ENCODE peak calls at places on chromosomes 11 and 22, in eight cellular contexts. One of them, this sample, is unnamed.

GRCh38 chr11:60263434-60263833 is 17.0 kb upstream of the MS4A4A start:
- DNase-seq in GM06990: no peak
- DNase-seq in vagina: no peak
- DNase-seq in HL-60: no peak
- DNase-seq in astrocyte of the cerebellum: no peak
- DNase-seq in esophagus squamous epithelium: no peak
- DNase-seq in endodermal cell: no peak
- DNase-seq in HCT116: no peak
- DNase-seq in this sample: no peak

GRCh38 chr11:36750349-36750748 is 152.3 kb upstream of the RAG2 start:
- DNase-seq in HCT116: no peak
- DNase-seq in vagina: no peak
- DNase-seq in esophagus squamous epithelium: no peak
- DNase-seq in astrocyte of the cerebellum: no peak
- DNase-seq in HL-60: no peak
- DNase-seq in endodermal cell: no peak
- DNase-seq in GM06990: no peak
- DNase-seq in this sample: peak; percentile 6

GRCh38 chr11:6357222-6357621 is 33.1 kb upstream of the SMPD1 start:
- DNase-seq in HCT116: peak; percentile 22
- DNase-seq in esophagus squamous epithelium: no peak
- DNase-seq in HL-60: no peak
- DNase-seq in vagina: no peak
- DNase-seq in GM06990: no peak
- DNase-seq in astrocyte of the cerebellum: peak; percentile 56
- DNase-seq in endodermal cell: no peak
- DNase-seq in this sample: peak; percentile 96

GRCh38 chr22:23826510-23827350 is 12.1 kb downstream of the DERL3 start:
- DNase-seq in HL-60: no peak
- DNase-seq in vagina: no peak
- DNase-seq in astrocyte of the cerebellum: no peak
- DNase-seq in esophagus squamous epithelium: no peak
- DNase-seq in endodermal cell: no peak
- DNase-seq in HCT116: no peak
- DNase-seq in GM06990: no peak
- DNase-seq in this sample: peak; percentile 87

GRCh38 chr11:3107608-3108182 is 50.5 kb upstream of the CARS1 start:
- DNase-seq in astrocyte of the cerebellum: no peak
- DNase-seq in GM06990: no peak
- DNase-seq in HL-60: no peak
- DNase-seq in HCT116: no peak
- DNase-seq in esophagus squamous epithelium: no peak
- DNase-seq in endodermal cell: peak; percentile 43
- DNase-seq in vagina: no peak
- DNase-seq in this sample: no peak

GRCh38 chr22:38696606-38697005 is 4.1 kb downstream of the JOSD1 start:
- DNase-seq in astrocyte of the cerebellum: peak; percentile 57
- DNase-seq in HCT116: peak; percentile 68
- DNase-seq in vagina: no peak
- DNase-seq in endodermal cell: no peak
- DNase-seq in HL-60: peak; percentile 78
- DNase-seq in GM06990: no peak
- DNase-seq in esophagus squamous epithelium: no peak
- DNase-seq in this sample: peak; percentile 92

GRCh38 chr22:30833328-30833727 is 135.2 kb downstream of the MORC2 start:
- DNase-seq in HL-60: no peak
- DNase-seq in HCT116: no peak
- DNase-seq in esophagus squamous epithelium: no peak
- DNase-seq in astrocyte of the cerebellum: no peak
- DNase-seq in endodermal cell: no peak
- DNase-seq in GM06990: no peak
- DNase-seq in vagina: no peak
- DNase-seq in this sample: no peak

GRCh38 chr11:57680552-57680874 is 12.6 kb downstream of the ZDHHC5 start:
- DNase-seq in astrocyte of the cerebellum: no peak
- DNase-seq in vagina: no peak
- DNase-seq in endodermal cell: no peak
- DNase-seq in GM06990: no peak
- DNase-seq in HCT116: no peak
- DNase-seq in HL-60: no peak
- DNase-seq in esophagus squamous epithelium: no peak
- DNase-seq in this sample: peak; percentile 35

GRCh38 chr22:42256930-42257329 is 13.5 kb downstream of the TCF20 start:
- DNase-seq in vagina: no peak
- DNase-seq in esophagus squamous epithelium: no peak
- DNase-seq in astrocyte of the cerebellum: no peak
- DNase-seq in GM06990: no peak
- DNase-seq in HL-60: no peak
- DNase-seq in HCT116: no peak
- DNase-seq in endodermal cell: no peak
- DNase-seq in this sample: no peak

GRCh38 chr22:20264614-20265452 is 3.3 kb downstream of the RTN4R start:
- DNase-seq in vagina: no peak
- DNase-seq in GM06990: no peak
- DNase-seq in esophagus squamous epithelium: no peak
- DNase-seq in HCT116: no peak
- DNase-seq in astrocyte of the cerebellum: no peak
- DNase-seq in endodermal cell: no peak
- DNase-seq in HL-60: no peak
- DNase-seq in this sample: no peak

GRCh38 chr11:109522116-109522755 is 100.2 kb downstream of the C11orf87 start:
- DNase-seq in HL-60: no peak
- DNase-seq in endodermal cell: no peak
- DNase-seq in HCT116: no peak
- DNase-seq in vagina: no peak
- DNase-seq in GM06990: no peak
- DNase-seq in esophagus squamous epithelium: no peak
- DNase-seq in astrocyte of the cerebellum: no peak
- DNase-seq in this sample: no peak

GRCh38 chr11:97756571-97757335 is 1264.0 kb upstream of the CNTN5 start:
- DNase-seq in HL-60: no peak
- DNase-seq in vagina: no peak
- DNase-seq in astrocyte of the cerebellum: no peak
- DNase-seq in GM06990: no peak
- DNase-seq in HCT116: no peak
- DNase-seq in endodermal cell: no peak
- DNase-seq in esophagus squamous epithelium: no peak
- DNase-seq in this sample: no peak

GRCh38 chr11:24859801-24860300 is 363.0 kb downstream of the LUZP2 start:
- DNase-seq in esophagus squamous epithelium: no peak
- DNase-seq in GM06990: no peak
- DNase-seq in endodermal cell: no peak
- DNase-seq in vagina: no peak
- DNase-seq in HCT116: no peak
- DNase-seq in astrocyte of the cerebellum: no peak
- DNase-seq in HL-60: no peak
- DNase-seq in this sample: no peak

GRCh38 chr11:35087648-35088047 is 51.3 kb upstream of the CD44 start:
- DNase-seq in GM06990: no peak
- DNase-seq in HL-60: no peak
- DNase-seq in astrocyte of the cerebellum: no peak
- DNase-seq in HCT116: no peak
- DNase-seq in vagina: peak; percentile 9
- DNase-seq in endodermal cell: no peak
- DNase-seq in esophagus squamous epithelium: no peak
- DNase-seq in this sample: no peak

GRCh38 chr11:71252434-71252781 is at the start of gene SHANK2:
- DNase-seq in HL-60: no peak
- DNase-seq in astrocyte of the cerebellum: no peak
- DNase-seq in esophagus squamous epithelium: no peak
- DNase-seq in GM06990: no peak
- DNase-seq in vagina: no peak
- DNase-seq in endodermal cell: no peak
- DNase-seq in HCT116: no peak
- DNase-seq in this sample: no peak
- H3K4me3 ChIP-seq in HL-60: no peak within 1 kb of the TSS
- H3K4me3 ChIP-seq in astrocyte of the cerebellum: peak within 1 kb of the TSS; percentile 51
- H3K4me3 ChIP-seq in esophagus squamous epithelium: peak within 1 kb of the TSS; percentile 37
- H3K4me3 ChIP-seq in GM06990: no peak within 1 kb of the TSS
- H3K4me3 ChIP-seq in vagina: peak within 1 kb of the TSS; percentile 43
- H3K4me3 ChIP-seq in endodermal cell: peak within 1 kb of the TSS; percentile 81
- H3K4me3 ChIP-seq in HCT116: peak within 1 kb of the TSS; percentile 81
- H3K4me3 ChIP-seq in this sample: peak within 1 kb of the TSS; percentile 59

DNA sequence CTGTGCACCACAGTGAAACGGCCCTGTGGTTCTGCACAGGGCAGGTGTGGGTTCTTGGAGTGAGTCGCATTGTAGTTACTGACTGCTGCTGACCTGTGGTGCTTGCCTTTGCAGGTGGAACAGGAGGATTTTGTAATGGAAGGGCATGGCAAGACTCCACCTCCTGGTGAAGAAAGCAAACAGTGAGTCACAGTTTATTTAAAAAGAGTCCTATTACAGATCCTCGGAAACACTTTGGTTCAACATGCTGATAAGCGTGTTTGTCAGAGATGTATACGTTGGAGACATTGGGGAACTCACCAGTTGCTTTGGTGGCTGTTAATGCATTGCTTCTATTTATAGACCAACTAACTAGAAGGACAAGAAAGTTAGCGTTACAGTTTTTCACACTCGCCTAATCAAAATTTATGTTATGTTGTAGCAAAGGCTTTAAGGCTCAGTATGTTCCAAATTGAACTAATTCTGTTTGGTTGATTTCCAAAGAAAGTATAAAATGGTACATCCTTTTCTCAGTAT is 21.7 kb upstream of the TNRC6B start:
- DNase-seq in GM06990: no peak
- DNase-seq in endodermal cell: peak; percentile 68
- DNase-seq in vagina: no peak
- DNase-seq in astrocyte of the cerebellum: no peak
- DNase-seq in HCT116: peak; percentile 51
- DNase-seq in esophagus squamous epithelium: no peak
- DNase-seq in HL-60: peak; percentile 66
- DNase-seq in this sample: peak; percentile 37
- TF ChIP-seq CTCF in GM06990: no peak
- TF ChIP-seq CTCF in endodermal cell: peak; percentile 49
- TF ChIP-seq CTCF in vagina: no peak
- TF ChIP-seq CTCF in astrocyte of the cerebellum: peak; percentile 34
- TF ChIP-seq CTCF in HCT116: no peak
- TF ChIP-seq CTCF in esophagus squamous epithelium: peak; percentile 44
- TF ChIP-seq CTCF in HL-60: peak; percentile 6
- TF ChIP-seq CTCF in this sample: peak; percentile 22

GRCh38 chr22:26168934-26169311 is 339 bp upstream of the SEZ6L start:
- DNase-seq in endodermal cell: no peak
- DNase-seq in vagina: no peak
- DNase-seq in HCT116: no peak
- DNase-seq in astrocyte of the cerebellum: no peak
- DNase-seq in HL-60: no peak
- DNase-seq in GM06990: no peak
- DNase-seq in esophagus squamous epithelium: no peak
- DNase-seq in this sample: no peak
- H3K4me3 ChIP-seq in endodermal cell: peak overlapping the region; percentile 73
- H3K4me3 ChIP-seq in vagina: peak overlapping the region; percentile 25
- H3K4me3 ChIP-seq in HCT116: no peak overlapping the region
- H3K4me3 ChIP-seq in astrocyte of the cerebellum: no peak overlapping the region
- H3K4me3 ChIP-seq in HL-60: no peak overlapping the region
- H3K4me3 ChIP-seq in GM06990: no peak overlapping the region
- H3K4me3 ChIP-seq in esophagus squamous epithelium: peak overlapping the region; percentile 8
- H3K4me3 ChIP-seq in this sample: no peak overlapping the region

DNA sequence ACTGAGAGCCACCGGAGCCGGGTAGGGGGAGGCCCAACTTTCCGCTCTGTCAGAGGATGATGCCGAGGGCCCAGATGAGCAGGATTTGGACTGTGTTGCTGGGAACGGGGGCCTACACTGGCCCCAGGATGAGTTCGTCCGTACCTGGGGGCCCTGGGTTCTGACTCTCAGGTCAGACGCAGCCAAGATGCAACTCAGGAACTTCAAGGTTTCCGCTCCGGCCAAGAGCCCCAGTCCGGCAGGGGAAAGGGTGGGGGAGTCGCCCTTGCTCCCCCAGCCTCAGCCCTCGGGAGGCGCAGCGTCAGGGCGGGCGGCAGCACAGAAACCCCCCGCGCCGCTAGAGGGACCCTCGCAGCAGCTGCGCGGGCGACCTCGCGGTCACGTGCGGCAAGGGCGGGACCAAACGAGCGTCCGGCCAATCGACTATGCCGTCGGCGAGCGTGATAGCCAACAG is 241 bp upstream of the ARL2 start:
- DNase-seq in GM06990: peak; percentile 95
- DNase-seq in vagina: no peak
- DNase-seq in HCT116: peak; percentile 80
- DNase-seq in HL-60: no peak
- DNase-seq in esophagus squamous epithelium: peak; percentile 43
- DNase-seq in astrocyte of the cerebellum: peak; percentile 74
- DNase-seq in endodermal cell: peak; percentile 97
- DNase-seq in this sample: peak; percentile 83
- TF ChIP-seq CTCF in GM06990: peak; percentile 56
- TF ChIP-seq CTCF in vagina: peak; percentile 85
- TF ChIP-seq CTCF in HCT116: peak; percentile 87
- TF ChIP-seq CTCF in HL-60: no peak
- TF ChIP-seq CTCF in esophagus squamous epithelium: no peak
- TF ChIP-seq CTCF in astrocyte of the cerebellum: no peak
- TF ChIP-seq CTCF in endodermal cell: peak; percentile 71
- TF ChIP-seq CTCF in this sample: no peak

GRCh38 chr11:8223513-8223899 is 40.2 kb downstream of the LMO1 start:
- DNase-seq in astrocyte of the cerebellum: no peak
- DNase-seq in GM06990: no peak
- DNase-seq in HL-60: no peak
- DNase-seq in endodermal cell: peak; percentile 35
- DNase-seq in esophagus squamous epithelium: no peak
- DNase-seq in vagina: no peak
- DNase-seq in HCT116: no peak
- DNase-seq in this sample: peak; percentile 40
- H3K4me3 ChIP-seq in astrocyte of the cerebellum: no peak overlapping the region
- H3K4me3 ChIP-seq in GM06990: no peak overlapping the region
- H3K4me3 ChIP-seq in HL-60: no peak overlapping the region
- H3K4me3 ChIP-seq in endodermal cell: no peak overlapping the region
- H3K4me3 ChIP-seq in esophagus squamous epithelium: no peak overlapping the region
- H3K4me3 ChIP-seq in vagina: no peak overlapping the region
- H3K4me3 ChIP-seq in HCT116: no peak overlapping the region
- H3K4me3 ChIP-seq in this sample: no peak overlapping the region

GRCh38 chr22:46830841-46831240 is 68.4 kb downstream of the TBC1D22A start:
- DNase-seq in endodermal cell: peak; percentile 24
- DNase-seq in HCT116: no peak
- DNase-seq in GM06990: no peak
- DNase-seq in HL-60: no peak
- DNase-seq in vagina: no peak
- DNase-seq in astrocyte of the cerebellum: no peak
- DNase-seq in esophagus squamous epithelium: no peak
- DNase-seq in this sample: no peak

GRCh38 chr22:46830001-46830715 is 67.7 kb downstream of the TBC1D22A start:
- DNase-seq in astrocyte of the cerebellum: peak; percentile 60
- DNase-seq in vagina: no peak
- DNase-seq in endodermal cell: peak; percentile 44
- DNase-seq in GM06990: no peak
- DNase-seq in HCT116: no peak
- DNase-seq in esophagus squamous epithelium: no peak
- DNase-seq in HL-60: no peak
- DNase-seq in this sample: peak; percentile 49

GRCh38 chr22:46835288-46835687 is 72.8 kb downstream of the TBC1D22A start:
- DNase-seq in HL-60: no peak
- DNase-seq in GM06990: no peak
- DNase-seq in vagina: no peak
- DNase-seq in esophagus squamous epithelium: no peak
- DNase-seq in HCT116: no peak
- DNase-seq in astrocyte of the cerebellum: no peak
- DNase-seq in endodermal cell: no peak
- DNase-seq in this sample: no peak

GRCh38 chr22:46835693-46836092 is 73.2 kb downstream of the TBC1D22A start:
- DNase-seq in vagina: no peak
- DNase-seq in HL-60: no peak
- DNase-seq in GM06990: no peak
- DNase-seq in HCT116: no peak
- DNase-seq in esophagus squamous epithelium: no peak
- DNase-seq in endodermal cell: no peak
- DNase-seq in astrocyte of the cerebellum: no peak
- DNase-seq in this sample: no peak

GRCh38 chr22:46833228-46833627 is 70.8 kb downstream of the TBC1D22A start:
- DNase-seq in endodermal cell: peak; percentile 87
- DNase-seq in GM06990: no peak
- DNase-seq in HL-60: no peak
- DNase-seq in HCT116: peak; percentile 23
- DNase-seq in esophagus squamous epithelium: no peak
- DNase-seq in vagina: no peak
- DNase-seq in astrocyte of the cerebellum: no peak
- DNase-seq in this sample: no peak
- TF ChIP-seq CTCF in endodermal cell: peak; percentile 77
- TF ChIP-seq CTCF in GM06990: no peak
- TF ChIP-seq CTCF in HL-60: peak; percentile 23
- TF ChIP-seq CTCF in HCT116: no peak
- TF ChIP-seq CTCF in esophagus squamous epithelium: peak; percentile 43
- TF ChIP-seq CTCF in vagina: no peak
- TF ChIP-seq CTCF in astrocyte of the cerebellum: peak; percentile 59
- TF ChIP-seq CTCF in this sample: no peak